ENCODE peak calls at places on chromosomes 12 and 14, in four cellular contexts. One of them, this sample, is unnamed.

GRCh38 chr12:39626033-39626814 is 6.6 kb upstream of the ABCD2 start:
- DNase-seq in ovary: no peak
- DNase-seq in neural progenitor cell: peak; percentile 9
- DNase-seq in colonic mucosa: no peak
- DNase-seq in this sample: no peak

GRCh38 chr14:98907981-98908544 is 363.9 kb downstream of the BCL11B start:
- DNase-seq in ovary: no peak
- DNase-seq in neural progenitor cell: peak; percentile 24
- DNase-seq in colonic mucosa: no peak
- DNase-seq in this sample: no peak

GRCh38 chr14:62213516-62213915 is 451.3 kb downstream of the SNAPC1 start:
- DNase-seq in neural progenitor cell: no peak
- DNase-seq in colonic mucosa: no peak
- DNase-seq in ovary: no peak
- DNase-seq in this sample: no peak

GRCh38 chr12:24591079-24591626 is 357.7 kb downstream of the BCAT1 start:
- DNase-seq in colonic mucosa: no peak
- DNase-seq in ovary: no peak
- DNase-seq in neural progenitor cell: no peak
- DNase-seq in this sample: no peak

GRCh38 chr12:95789126-95790024 is 1.2 kb downstream of the NTN4 start:
- DNase-seq in neural progenitor cell: peak; percentile 48
- DNase-seq in ovary: peak; percentile 61
- DNase-seq in colonic mucosa: peak; percentile 49
- DNase-seq in this sample: peak; percentile 42

GRCh38 chr12:106248849-106249371 is 1.1 kb upstream of the CKAP4 start:
- DNase-seq in ovary: no peak
- DNase-seq in neural progenitor cell: no peak
- DNase-seq in colonic mucosa: peak; percentile 54
- DNase-seq in this sample: peak; percentile 28

GRCh38 chr14:59831121-59831730 is 39.4 kb downstream of the RTN1 start:
- DNase-seq in colonic mucosa: no peak
- DNase-seq in ovary: no peak
- DNase-seq in neural progenitor cell: no peak
- DNase-seq in this sample: no peak

GRCh38 chr14:97253756-97254155 is 456.6 kb downstream of the VRK1 start:
- DNase-seq in neural progenitor cell: no peak
- DNase-seq in ovary: no peak
- DNase-seq in colonic mucosa: no peak
- DNase-seq in this sample: no peak

GRCh38 chr14:104586832-104587620 is 7.5 kb downstream of the C14orf180 start:
- DNase-seq in ovary: no peak
- DNase-seq in colonic mucosa: no peak
- DNase-seq in neural progenitor cell: no peak
- DNase-seq in this sample: peak; percentile 30

GRCh38 chr12:23083267-23083666 is 458.3 kb downstream of the ETNK1 start:
- DNase-seq in ovary: no peak
- DNase-seq in colonic mucosa: no peak
- DNase-seq in neural progenitor cell: no peak
- DNase-seq in this sample: no peak

GRCh38 chr14:22262881-22263280 is 326.1 kb downstream of the DAD1 start:
- DNase-seq in ovary: no peak
- DNase-seq in neural progenitor cell: no peak
- DNase-seq in colonic mucosa: no peak
- DNase-seq in this sample: no peak

GRCh38 chr12:62640910-62641448 is 174.4 kb downstream of the MON2 start:
- DNase-seq in neural progenitor cell: no peak
- DNase-seq in ovary: no peak
- DNase-seq in colonic mucosa: no peak
- DNase-seq in this sample: no peak

GRCh38 chr12:49231881-49232650 is 32.8 kb upstream of the TUBA1C start:
- DNase-seq in neural progenitor cell: peak; percentile 28
- DNase-seq in colonic mucosa: no peak
- DNase-seq in ovary: no peak
- DNase-seq in this sample: no peak

GRCh38 chr14:49306152-49306751 is 279.9 kb downstream of the RPS29 start:
- DNase-seq in ovary: no peak
- DNase-seq in neural progenitor cell: peak; percentile 47
- DNase-seq in colonic mucosa: no peak
- DNase-seq in this sample: no peak

GRCh38 chr12:117330441-117331113 is 30.8 kb downstream of the NOS1 start:
- DNase-seq in neural progenitor cell: no peak
- DNase-seq in colonic mucosa: no peak
- DNase-seq in ovary: no peak
- DNase-seq in this sample: no peak

GRCh38 chr14:81625343-81625742 is 91.7 kb upstream of the SEL1L start:
- DNase-seq in ovary: no peak
- DNase-seq in neural progenitor cell: peak; percentile 57
- DNase-seq in colonic mucosa: no peak
- DNase-seq in this sample: no peak

GRCh38 chr14:41986726-41987125 is 380.1 kb downstream of the LRFN5 start:
- DNase-seq in colonic mucosa: no peak
- DNase-seq in neural progenitor cell: no peak
- DNase-seq in ovary: no peak
- DNase-seq in this sample: no peak

GRCh38 chr12:126067930-126068329 is 1002.7 kb downstream of the AACS start:
- DNase-seq in neural progenitor cell: no peak
- DNase-seq in ovary: no peak
- DNase-seq in colonic mucosa: no peak
- DNase-seq in this sample: no peak

GRCh38 chr12:65602579-65603295 is 221.5 kb upstream of the HMGA2 start:
- DNase-seq in colonic mucosa: peak; percentile 87
- DNase-seq in ovary: peak; percentile 68
- DNase-seq in neural progenitor cell: peak; percentile 80
- DNase-seq in this sample: peak; percentile 77

GRCh38 chr12:14058717-14059116 is 77.3 kb upstream of the GRIN2B start:
- DNase-seq in ovary: no peak
- DNase-seq in neural progenitor cell: no peak
- DNase-seq in colonic mucosa: no peak
- DNase-seq in this sample: no peak

GRCh38 chr14:104536942-104537612 is 42.5 kb upstream of the C14orf180 start:
- DNase-seq in ovary: no peak
- DNase-seq in colonic mucosa: no peak
- DNase-seq in neural progenitor cell: no peak
- DNase-seq in this sample: peak; percentile 22

GRCh38 chr14:103073367-103073875 is 10.6 kb upstream of the LBHD2 start:
- DNase-seq in ovary: no peak
- DNase-seq in colonic mucosa: no peak
- DNase-seq in neural progenitor cell: no peak
- DNase-seq in this sample: no peak

GRCh38 chr12:101696477-101697196 is 803 bp upstream of the CHPT1 start:
- DNase-seq in neural progenitor cell: no peak
- DNase-seq in colonic mucosa: peak; percentile 72
- DNase-seq in ovary: no peak
- DNase-seq in this sample: peak; percentile 76

GRCh38 chr14:22898302-22898894 is 15.4 kb downstream of the REM2 start:
- DNase-seq in neural progenitor cell: no peak
- DNase-seq in ovary: no peak
- DNase-seq in colonic mucosa: no peak
- DNase-seq in this sample: no peak

GRCh38 chr12:131949431-131950181 is at the start of gene EP400:
- DNase-seq in ovary: peak; percentile 97
- DNase-seq in colonic mucosa: peak; percentile 96
- DNase-seq in neural progenitor cell: peak; percentile 98
- DNase-seq in this sample: peak; percentile 97

GRCh38 chr14:85536835-85537195 is 6.9 kb downstream of the FLRT2 start:
- DNase-seq in colonic mucosa: no peak
- DNase-seq in ovary: no peak
- DNase-seq in neural progenitor cell: no peak
- DNase-seq in this sample: no peak

GRCh38 chr14:22276913-22277816 is 311.9 kb downstream of the DAD1 start:
- DNase-seq in neural progenitor cell: peak; percentile 34
- DNase-seq in colonic mucosa: no peak
- DNase-seq in ovary: no peak
- DNase-seq in this sample: no peak

GRCh38 chr12:51028811-51029146 is 2.6 kb upstream of the SLC11A2 start:
- DNase-seq in neural progenitor cell: no peak
- DNase-seq in ovary: no peak
- DNase-seq in colonic mucosa: no peak
- DNase-seq in this sample: no peak

GRCh38 chr12:6178981-6179761 is 21.0 kb upstream of the CD9 start:
- DNase-seq in neural progenitor cell: peak; percentile 76
- DNase-seq in colonic mucosa: no peak
- DNase-seq in ovary: no peak
- DNase-seq in this sample: no peak

GRCh38 chr12:6182279-6182898 is 17.8 kb upstream of the CD9 start:
- DNase-seq in ovary: peak; percentile 76
- DNase-seq in colonic mucosa: peak; percentile 70
- DNase-seq in neural progenitor cell: no peak
- DNase-seq in this sample: peak; percentile 72

GRCh38 chr12:6181583-6182278 is 18.5 kb upstream of the CD9 start:
- DNase-seq in ovary: no peak
- DNase-seq in neural progenitor cell: no peak
- DNase-seq in colonic mucosa: no peak
- DNase-seq in this sample: no peak

GRCh38 chr12:6180300-6181051 is 19.7 kb upstream of the CD9 start:
- DNase-seq in colonic mucosa: peak; percentile 59
- DNase-seq in neural progenitor cell: no peak
- DNase-seq in ovary: peak; percentile 80
- DNase-seq in this sample: peak; percentile 66

GRCh38 chr12:6181166-6181565 is 19.0 kb upstream of the CD9 start:
- DNase-seq in colonic mucosa: no peak
- DNase-seq in neural progenitor cell: no peak
- DNase-seq in ovary: no peak
- DNase-seq in this sample: no peak
- H3K4me1 ChIP-seq in colonic mucosa: peaks cover 19% of the 10 kb centered on the region
- H3K4me1 ChIP-seq in neural progenitor cell: peaks cover 11% of the 10 kb centered on the region
- H3K4me1 ChIP-seq in ovary: peaks cover 19% of the 10 kb centered on the region
- H3K4me1 ChIP-seq in this sample: peaks cover 45% of the 10 kb centered on the region

GRCh38 chr14:90720336-90720735 is 95.9 kb downstream of the TTC7B start:
- DNase-seq in colonic mucosa: no peak
- DNase-seq in ovary: no peak
- DNase-seq in neural progenitor cell: no peak
- DNase-seq in this sample: no peak

GRCh38 chr14:90726656-90727055 is 89.6 kb downstream of the TTC7B start:
- DNase-seq in ovary: no peak
- DNase-seq in neural progenitor cell: peak; percentile 64
- DNase-seq in colonic mucosa: peak; percentile 80
- DNase-seq in this sample: peak; percentile 38

GRCh38 chr14:90721619-90722305 is 94.5 kb downstream of the TTC7B start:
- DNase-seq in ovary: no peak
- DNase-seq in colonic mucosa: no peak
- DNase-seq in neural progenitor cell: no peak
- DNase-seq in this sample: no peak

GRCh38 chr14:90720832-90721231 is 95.4 kb downstream of the TTC7B start:
- DNase-seq in colonic mucosa: no peak
- DNase-seq in ovary: no peak
- DNase-seq in neural progenitor cell: no peak
- DNase-seq in this sample: no peak

DNA sequence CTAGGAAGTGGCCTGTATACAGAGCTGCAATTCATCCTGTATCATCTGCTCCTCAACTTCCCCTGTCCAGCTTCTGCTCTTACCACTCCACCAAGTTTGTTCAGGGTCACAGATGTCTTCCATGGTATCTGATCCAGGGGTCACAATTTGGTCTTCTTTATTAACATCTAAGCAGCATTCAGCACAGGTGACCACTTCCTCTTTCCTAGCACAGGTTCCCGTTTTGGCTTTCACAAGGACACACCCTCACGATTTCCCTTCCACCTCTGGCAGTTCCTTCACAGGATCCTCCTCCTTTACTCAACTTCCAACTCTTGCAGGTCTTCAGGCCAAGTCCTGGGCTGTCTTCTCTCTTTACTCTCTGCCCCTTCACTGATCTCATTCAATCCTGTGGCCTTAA is 93.6 kb downstream of the TTC7B start:
- DNase-seq in neural progenitor cell: no peak
- DNase-seq in ovary: no peak
- DNase-seq in colonic mucosa: no peak
- DNase-seq in this sample: no peak
- H3K27ac ChIP-seq in neural progenitor cell: no peak overlapping the region
- H3K27ac ChIP-seq in ovary: no peak overlapping the region
- H3K27ac ChIP-seq in colonic mucosa: no peak overlapping the region
- H3K27ac ChIP-seq in this sample: no peak overlapping the region

GRCh38 chr12:6197996-6198395 is 2.2 kb upstream of the CD9 start:
- DNase-seq in ovary: no peak
- DNase-seq in neural progenitor cell: peak; percentile 46
- DNase-seq in colonic mucosa: no peak
- DNase-seq in this sample: no peak
- H3K4me1 ChIP-seq in ovary: peaks cover 6% of the 10 kb centered on the region
- H3K4me1 ChIP-seq in neural progenitor cell: peaks cover 29% of the 10 kb centered on the region
- H3K4me1 ChIP-seq in colonic mucosa: peaks cover 10% of the 10 kb centered on the region
- H3K4me1 ChIP-seq in this sample: peaks cover 34% of the 10 kb centered on the region

GRCh38 chr12:31727197-31727596 is 1.6 kb downstream of the AMN1 start:
- DNase-seq in ovary: no peak
- DNase-seq in colonic mucosa: no peak
- DNase-seq in neural progenitor cell: no peak
- DNase-seq in this sample: no peak
- H3K27ac ChIP-seq in ovary: no peak overlapping the region
- H3K27ac ChIP-seq in colonic mucosa: no peak overlapping the region
- H3K27ac ChIP-seq in neural progenitor cell: no peak overlapping the region
- H3K27ac ChIP-seq in this sample: no peak overlapping the region

GRCh38 chr12:3135522-3136461 is 58.6 kb downstream of the TSPAN9 start:
- DNase-seq in colonic mucosa: peak; percentile 31
- DNase-seq in ovary: peak; percentile 59
- DNase-seq in neural progenitor cell: peak; percentile 84
- DNase-seq in this sample: peak; percentile 62
- H3K4me1 ChIP-seq in colonic mucosa: no peaks in the 10 kb centered on the region
- H3K4me1 ChIP-seq in ovary: peaks cover 29% of the 10 kb centered on the region
- H3K4me1 ChIP-seq in neural progenitor cell: peaks cover 30% of the 10 kb centered on the region
- H3K4me1 ChIP-seq in this sample: no peaks in the 10 kb centered on the region

GRCh38 chr14:68397827-68398226 is 395.0 kb downstream of the ZFP36L1 start:
- DNase-seq in neural progenitor cell: no peak
- DNase-seq in colonic mucosa: no peak
- DNase-seq in ovary: no peak
- DNase-seq in this sample: no peak

GRCh38 chr14:68401320-68401719 is 391.5 kb downstream of the ZFP36L1 start:
- DNase-seq in ovary: no peak
- DNase-seq in neural progenitor cell: no peak
- DNase-seq in colonic mucosa: no peak
- DNase-seq in this sample: no peak

GRCh38 chr14:68401855-68402254 is 391.0 kb downstream of the ZFP36L1 start:
- DNase-seq in colonic mucosa: no peak
- DNase-seq in neural progenitor cell: no peak
- DNase-seq in ovary: no peak
- DNase-seq in this sample: no peak

GRCh38 chr14:68397371-68397779 is 395.5 kb downstream of the ZFP36L1 start:
- DNase-seq in neural progenitor cell: no peak
- DNase-seq in colonic mucosa: peak; percentile 45
- DNase-seq in ovary: no peak
- DNase-seq in this sample: peak; percentile 51

GRCh38 chr14:68399971-68400370 is 392.9 kb downstream of the ZFP36L1 start:
- DNase-seq in ovary: no peak
- DNase-seq in colonic mucosa: no peak
- DNase-seq in neural progenitor cell: no peak
- DNase-seq in this sample: no peak
- H3K27ac ChIP-seq in ovary: no peak overlapping the region
- H3K27ac ChIP-seq in colonic mucosa: no peak overlapping the region
- H3K27ac ChIP-seq in neural progenitor cell: no peak overlapping the region
- H3K27ac ChIP-seq in this sample: no peak overlapping the region

GRCh38 chr12:89700191-89700810 is 8.3 kb downstream of the ATP2B1 start:
- DNase-seq in neural progenitor cell: no peak
- DNase-seq in colonic mucosa: no peak
- DNase-seq in ovary: no peak
- DNase-seq in this sample: no peak
- H3K4me1 ChIP-seq in neural progenitor cell: peaks cover 19% of the 10 kb centered on the region
- H3K4me1 ChIP-seq in colonic mucosa: no peaks in the 10 kb centered on the region
- H3K4me1 ChIP-seq in ovary: no peaks in the 10 kb centered on the region
- H3K4me1 ChIP-seq in this sample: no peaks in the 10 kb centered on the region